ENCODE peak calls at places on chromosomes 5 and 9, in six cellular contexts. Z, Y, H, N, B and Q are unnamed samples.

GRCh38 chr5:133449181-133449580 is 163.2 kb downstream of the FSTL4 start:
- DNase-seq in Z (no peak), Y (no peak), H (no peak), N (no peak), B (no peak), Q (no peak)

GRCh38 chr5:172816887-172817418 is 17.1 kb upstream of the ERGIC1 start:
- DNase-seq in Z (peak), Y (no peak), H (peak), N (no peak), B (no peak), Q (peak)

GRCh38 chr5:166724284-166724683 is 1567.2 kb upstream of the WWC1 start:
- DNase-seq in Z (no peak), Y (no peak), H (no peak), N (no peak), B (no peak), Q (no peak)

GRCh38 chr5:65102826-65103673 is 334.3 kb downstream of the CWC27 start:
- DNase-seq in Z (peak), Y (peak), H (peak), N (peak), B (peak), Q (peak)

GRCh38 chr5:96065577-96066385 is 104.1 kb upstream of the ELL2 start:
- DNase-seq in Z (no peak), Y (peak), H (no peak), N (no peak), B (no peak), Q (no peak)

GRCh38 chr5:141969783-141970741 is 1.2 kb downstream of the RNF14 start:
- DNase-seq in Z (peak), Y (peak), H (no peak), N (no peak), B (no peak), Q (no peak)

GRCh38 chr5:174306345-174307030 is 261.0 kb downstream of the NSG2 start:
- DNase-seq in Z (no peak), Y (no peak), H (no peak), N (no peak), B (no peak), Q (no peak)

GRCh38 chr9:34374905-34375552 is 1.7 kb downstream of the MYORG start:
- DNase-seq in Z (no peak), Y (peak), H (no peak), N (no peak), B (no peak), Q (no peak)

GRCh38 chr9:81871695-81872094 is 56.5 kb upstream of the SPATA31D4 start:
- DNase-seq in Z (peak), Y (no peak), H (peak), N (no peak), B (no peak), Q (peak)

GRCh38 chr5:133455681-133456080 is 156.7 kb downstream of the FSTL4 start:
- DNase-seq in Z (peak), Y (no peak), H (no peak), N (no peak), B (no peak), Q (no peak)

GRCh38 chr5:55914971-55915370 is 63.8 kb downstream of the IL31RA start:
- DNase-seq in Z (no peak), Y (no peak), H (no peak), N (no peak), B (no peak), Q (no peak)

GRCh38 chr5:61850696-61851095 is 455.3 kb upstream of the KIF2A start:
- DNase-seq in Z (no peak), Y (no peak), H (no peak), N (no peak), B (no peak), Q (no peak)

GRCh38 chr5:72608922-72609321 is 101.7 kb upstream of the ZNF366 start:
- DNase-seq in Z (no peak), Y (no peak), H (no peak), N (no peak), B (no peak), Q (no peak)